ENCODE peak calls at places on chromosomes 6 and 20, in eight cellular contexts. One of them, this sample, is unnamed.

GRCh38 chr6:48919555-48919954 is 543.5 kb downstream of the MMUT start:
- DNase-seq in HCEC 1CT: no peak
- DNase-seq in A549: no peak
- DNase-seq in T-cell: no peak
- DNase-seq in stimulated activated CD4-positive, alpha-beta T cell treated with anti-CD3 and anti-CD28 coated beads, Interleukin-12 subunit alpha, Interleukin-12 subunit beta, amount 100 ng/mL, for 48 hours: no peak
- DNase-seq in lower lobe of right lung: no peak
- DNase-seq in tibial nerve: no peak
- DNase-seq in lung: no peak
- DNase-seq in this sample: no peak

GRCh38 chr6:157235600-157236039 is 87.7 kb downstream of the TMEM242 start:
- DNase-seq in A549: peak; percentile 70
- DNase-seq in HCEC 1CT: peak; percentile 44
- DNase-seq in lung: no peak
- DNase-seq in stimulated activated CD4-positive, alpha-beta T cell treated with anti-CD3 and anti-CD28 coated beads, Interleukin-12 subunit alpha, Interleukin-12 subunit beta, amount 100 ng/mL, for 48 hours: no peak
- DNase-seq in tibial nerve: no peak
- DNase-seq in T-cell: no peak
- DNase-seq in lower lobe of right lung: no peak
- DNase-seq in this sample: peak; percentile 67

GRCh38 chr6:11653028-11653583 is 115.6 kb downstream of the TMEM170B start:
- DNase-seq in lung: no peak
- DNase-seq in stimulated activated CD4-positive, alpha-beta T cell treated with anti-CD3 and anti-CD28 coated beads, Interleukin-12 subunit alpha, Interleukin-12 subunit beta, amount 100 ng/mL, for 48 hours: peak; percentile 20
- DNase-seq in A549: peak; percentile 68
- DNase-seq in tibial nerve: no peak
- DNase-seq in T-cell: no peak
- DNase-seq in lower lobe of right lung: no peak
- DNase-seq in HCEC 1CT: peak; percentile 96
- DNase-seq in this sample: no peak

GRCh38 chr6:53647437-53648094 is 18.0 kb downstream of the KLHL31 start:
- DNase-seq in A549: no peak
- DNase-seq in stimulated activated CD4-positive, alpha-beta T cell treated with anti-CD3 and anti-CD28 coated beads, Interleukin-12 subunit alpha, Interleukin-12 subunit beta, amount 100 ng/mL, for 48 hours: peak; percentile 16
- DNase-seq in lung: no peak
- DNase-seq in lower lobe of right lung: no peak
- DNase-seq in HCEC 1CT: peak; percentile 46
- DNase-seq in tibial nerve: no peak
- DNase-seq in T-cell: peak; percentile 30
- DNase-seq in this sample: peak; percentile 33

GRCh38 chr6:108630050-108630714 is 69.5 kb downstream of the FOXO3 start:
- DNase-seq in lower lobe of right lung: no peak
- DNase-seq in lung: no peak
- DNase-seq in A549: no peak
- DNase-seq in stimulated activated CD4-positive, alpha-beta T cell treated with anti-CD3 and anti-CD28 coated beads, Interleukin-12 subunit alpha, Interleukin-12 subunit beta, amount 100 ng/mL, for 48 hours: no peak
- DNase-seq in T-cell: no peak
- DNase-seq in tibial nerve: no peak
- DNase-seq in HCEC 1CT: no peak
- DNase-seq in this sample: no peak

GRCh38 chr20:22925613-22925983 is 109.5 kb upstream of the SSTR4 start:
- DNase-seq in HCEC 1CT: no peak
- DNase-seq in stimulated activated CD4-positive, alpha-beta T cell treated with anti-CD3 and anti-CD28 coated beads, Interleukin-12 subunit alpha, Interleukin-12 subunit beta, amount 100 ng/mL, for 48 hours: no peak
- DNase-seq in tibial nerve: no peak
- DNase-seq in A549: no peak
- DNase-seq in T-cell: no peak
- DNase-seq in lower lobe of right lung: no peak
- DNase-seq in lung: no peak
- DNase-seq in this sample: no peak

GRCh38 chr6:113936093-113936934 is 34.6 kb downstream of the HDAC2 start:
- DNase-seq in tibial nerve: no peak
- DNase-seq in stimulated activated CD4-positive, alpha-beta T cell treated with anti-CD3 and anti-CD28 coated beads, Interleukin-12 subunit alpha, Interleukin-12 subunit beta, amount 100 ng/mL, for 48 hours: peak; percentile 17
- DNase-seq in HCEC 1CT: peak; percentile 58
- DNase-seq in T-cell: no peak
- DNase-seq in lung: no peak
- DNase-seq in lower lobe of right lung: no peak
- DNase-seq in A549: peak; percentile 54
- DNase-seq in this sample: no peak

GRCh38 chr6:121055572-121056163 is 278.6 kb downstream of the TBC1D32 start:
- DNase-seq in HCEC 1CT: peak; percentile 53
- DNase-seq in lung: no peak
- DNase-seq in tibial nerve: no peak
- DNase-seq in T-cell: no peak
- DNase-seq in lower lobe of right lung: no peak
- DNase-seq in stimulated activated CD4-positive, alpha-beta T cell treated with anti-CD3 and anti-CD28 coated beads, Interleukin-12 subunit alpha, Interleukin-12 subunit beta, amount 100 ng/mL, for 48 hours: peak; percentile 5
- DNase-seq in A549: peak; percentile 42
- DNase-seq in this sample: no peak

This sample was measured in transverse colon.